ENCODE peak calls at places on chromosomes 16 and 17, in ten cellular contexts. One of them, this sample, is unnamed.

GRCh38 chr16:58678716-58679115 is 5.9 kb downstream of the SLC38A7 start:
- DNase-seq in progenitor cell of endocrine pancreas: no peak
- DNase-seq in stomach: no peak
- DNase-seq in upper lobe of right lung: no peak
- DNase-seq in AG04450: no peak
- DNase-seq in lower leg skin: no peak
- DNase-seq in pancreas: no peak
- DNase-seq in GM12865: peak
- DNase-seq in gastrocnemius medialis: no peak
- DNase-seq in left lung: no peak
- DNase-seq in this sample: no peak

GRCh38 chr16:9557713-9558112 is 466.3 kb downstream of the HAPSTR1 start:
- DNase-seq in progenitor cell of endocrine pancreas: no peak
- DNase-seq in stomach: no peak
- DNase-seq in upper lobe of right lung: no peak
- DNase-seq in AG04450: no peak
- DNase-seq in lower leg skin: no peak
- DNase-seq in pancreas: no peak
- DNase-seq in GM12865: no peak
- DNase-seq in gastrocnemius medialis: no peak
- DNase-seq in left lung: no peak
- DNase-seq in this sample: no peak

GRCh38 chr16:4778050-4778392 is 10.1 kb downstream of the SEPTIN12 start:
- DNase-seq in progenitor cell of endocrine pancreas: no peak
- DNase-seq in stomach: no peak
- DNase-seq in upper lobe of right lung: no peak
- DNase-seq in AG04450: no peak
- DNase-seq in lower leg skin: no peak
- DNase-seq in pancreas: no peak
- DNase-seq in GM12865: no peak
- DNase-seq in gastrocnemius medialis: no peak
- DNase-seq in left lung: no peak
- DNase-seq in this sample: no peak

GRCh38 chr17:61416211-61416539 is 16.5 kb downstream of the TBX2 start:
- DNase-seq in progenitor cell of endocrine pancreas: no peak
- DNase-seq in stomach: no peak
- DNase-seq in upper lobe of right lung: no peak
- DNase-seq in AG04450: no peak
- DNase-seq in lower leg skin: no peak
- DNase-seq in pancreas: no peak
- DNase-seq in GM12865: no peak
- DNase-seq in gastrocnemius medialis: no peak
- DNase-seq in left lung: no peak
- DNase-seq in this sample: no peak

GRCh38 chr17:77952368-77952767 is 6.1 kb upstream of the TNRC6C start:
- DNase-seq in progenitor cell of endocrine pancreas: no peak
- DNase-seq in stomach: no peak
- DNase-seq in upper lobe of right lung: no peak
- DNase-seq in AG04450: no peak
- DNase-seq in lower leg skin: no peak
- DNase-seq in pancreas: no peak
- DNase-seq in GM12865: no peak
- DNase-seq in gastrocnemius medialis: no peak
- DNase-seq in left lung: no peak
- DNase-seq in this sample: no peak

GRCh38 chr17:77772461-77772897 is 186.0 kb upstream of the TNRC6C start:
- DNase-seq in progenitor cell of endocrine pancreas: peak
- DNase-seq in stomach: peak
- DNase-seq in upper lobe of right lung: peak
- DNase-seq in AG04450: no peak
- DNase-seq in lower leg skin: no peak
- DNase-seq in pancreas: peak
- DNase-seq in GM12865: peak
- DNase-seq in gastrocnemius medialis: no peak
- DNase-seq in left lung: peak
- DNase-seq in this sample: no peak

GRCh38 chr16:68707341-68708152 is 29.5 kb upstream of the CDH1 start:
- DNase-seq in progenitor cell of endocrine pancreas: no peak
- DNase-seq in stomach: peak
- DNase-seq in upper lobe of right lung: peak
- DNase-seq in AG04450: no peak
- DNase-seq in lower leg skin: peak
- DNase-seq in pancreas: peak
- DNase-seq in GM12865: no peak
- DNase-seq in gastrocnemius medialis: no peak
- DNase-seq in left lung: peak
- DNase-seq in this sample: no peak

GRCh38 chr17:44376124-44376523 is 12.5 kb upstream of the FAM171A2 start:
- DNase-seq in progenitor cell of endocrine pancreas: no peak
- DNase-seq in stomach: no peak
- DNase-seq in upper lobe of right lung: no peak
- DNase-seq in AG04450: no peak
- DNase-seq in lower leg skin: no peak
- DNase-seq in pancreas: peak
- DNase-seq in GM12865: no peak
- DNase-seq in gastrocnemius medialis: no peak
- DNase-seq in left lung: no peak
- DNase-seq in this sample: no peak

DNA sequence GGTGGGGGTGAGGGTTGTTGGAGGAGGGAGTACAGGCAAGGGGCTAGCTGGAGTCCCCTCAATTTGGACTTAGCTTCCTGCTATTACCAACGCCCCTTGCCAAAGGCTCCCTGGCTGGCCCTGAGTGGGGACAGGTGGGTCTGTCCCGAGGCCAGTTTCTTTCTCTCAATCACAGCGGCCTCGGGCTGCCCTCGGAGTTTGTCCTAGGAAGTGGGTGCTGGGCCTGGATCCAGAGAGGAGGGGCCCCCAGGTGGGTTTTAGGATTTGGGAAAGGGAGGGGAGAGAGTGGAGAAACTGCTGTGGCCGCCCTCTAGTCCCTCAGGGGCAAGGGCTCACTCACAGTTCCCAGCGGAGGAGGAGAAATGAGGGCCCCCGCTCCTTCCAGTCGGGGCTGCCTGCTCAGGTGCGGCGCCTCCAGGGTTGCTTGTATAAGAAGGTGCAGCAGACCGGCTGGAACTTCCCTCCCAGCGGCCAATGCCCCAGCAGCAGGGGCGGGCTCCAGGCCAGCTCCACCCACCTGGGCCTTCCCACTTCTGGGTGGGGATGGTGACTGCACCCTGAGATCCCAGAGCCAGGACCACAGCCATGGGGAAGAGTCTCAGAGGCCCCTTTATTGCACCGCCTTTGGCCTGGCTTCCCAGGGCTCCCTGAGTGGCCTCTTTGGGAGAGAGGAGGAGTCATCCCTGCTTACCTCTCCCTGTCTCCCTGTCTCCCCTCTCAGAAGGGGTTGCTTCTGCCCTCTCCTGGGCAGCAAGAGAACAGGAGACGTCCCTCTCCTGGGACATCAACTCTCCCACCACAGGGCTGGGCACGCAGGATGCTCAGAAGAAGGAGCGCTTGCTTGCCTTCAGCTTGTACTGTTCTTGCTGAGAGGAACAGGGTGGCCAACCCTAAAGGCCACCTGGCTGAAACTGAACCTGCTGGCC is 112.0 kb upstream of the SMURF2 start:
- DNase-seq in progenitor cell of endocrine pancreas: peak
- DNase-seq in stomach: peak
- DNase-seq in upper lobe of right lung: peak
- DNase-seq in AG04450: peak
- DNase-seq in lower leg skin: no peak
- DNase-seq in pancreas: peak
- DNase-seq in GM12865: peak
- DNase-seq in gastrocnemius medialis: no peak
- DNase-seq in left lung: peak
- DNase-seq in this sample: no peak
- TF ChIP-seq CTCF in progenitor cell of endocrine pancreas: peak
- TF ChIP-seq CTCF in stomach: no peak
- TF ChIP-seq CTCF in upper lobe of right lung: peak
- TF ChIP-seq CTCF in AG04450: peak
- TF ChIP-seq CTCF in lower leg skin: no peak
- TF ChIP-seq CTCF in pancreas: no peak
- TF ChIP-seq CTCF in GM12865: peak
- TF ChIP-seq CTCF in gastrocnemius medialis: no peak
- TF ChIP-seq CTCF in left lung: no peak
- TF ChIP-seq CTCF in this sample: peak

DNA sequence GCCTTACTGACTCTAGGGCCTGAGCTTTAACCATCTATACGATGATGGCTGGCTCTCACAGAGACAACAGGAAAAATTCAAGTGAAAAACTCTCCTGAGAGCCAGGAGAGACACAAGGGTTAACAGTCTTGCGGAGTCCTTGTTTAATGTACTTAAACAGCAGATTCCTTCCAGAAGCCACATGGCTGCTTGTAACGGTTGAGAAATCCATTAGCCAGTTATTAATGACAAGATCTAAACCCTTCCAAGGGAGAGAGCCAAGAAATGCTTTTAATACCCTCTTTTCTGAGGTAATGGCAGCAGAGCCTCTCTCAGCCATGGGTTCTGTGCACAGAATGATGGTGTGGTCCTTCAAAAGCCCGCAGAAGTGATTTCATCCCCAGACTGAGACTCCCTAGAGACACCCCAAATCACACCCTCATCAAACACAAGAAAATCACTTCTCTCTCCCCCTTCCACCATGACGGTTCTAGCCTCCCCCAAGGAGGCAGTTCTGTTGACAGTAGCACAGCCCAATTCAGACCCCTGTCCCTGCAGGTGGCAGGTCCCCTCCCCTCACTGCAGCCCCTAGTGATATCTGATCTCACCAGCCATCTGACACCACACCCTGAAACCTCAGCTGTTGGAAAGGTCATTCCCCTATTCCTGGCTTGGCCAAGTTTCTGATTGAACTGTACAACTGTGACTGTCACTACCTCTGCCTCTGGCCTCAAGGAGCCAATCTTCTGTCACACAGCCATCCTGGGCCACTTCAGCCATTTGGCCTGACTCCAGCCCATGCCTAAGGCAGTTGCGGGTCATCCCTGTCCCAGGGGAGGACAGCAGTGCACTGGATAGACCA is 5.0 kb upstream of the ALDOA start:
- DNase-seq in progenitor cell of endocrine pancreas: no peak
- DNase-seq in stomach: no peak
- DNase-seq in upper lobe of right lung: no peak
- DNase-seq in AG04450: no peak
- DNase-seq in lower leg skin: no peak
- DNase-seq in pancreas: no peak
- DNase-seq in GM12865: no peak
- DNase-seq in gastrocnemius medialis: peak
- DNase-seq in left lung: no peak
- DNase-seq in this sample: no peak
- TF ChIP-seq CTCF in progenitor cell of endocrine pancreas: no peak
- TF ChIP-seq CTCF in stomach: no peak
- TF ChIP-seq CTCF in upper lobe of right lung: no peak
- TF ChIP-seq CTCF in AG04450: no peak
- TF ChIP-seq CTCF in lower leg skin: no peak
- TF ChIP-seq CTCF in pancreas: no peak
- TF ChIP-seq CTCF in GM12865: no peak
- TF ChIP-seq CTCF in gastrocnemius medialis: no peak
- TF ChIP-seq CTCF in left lung: no peak
- TF ChIP-seq CTCF in this sample: no peak

DNA sequence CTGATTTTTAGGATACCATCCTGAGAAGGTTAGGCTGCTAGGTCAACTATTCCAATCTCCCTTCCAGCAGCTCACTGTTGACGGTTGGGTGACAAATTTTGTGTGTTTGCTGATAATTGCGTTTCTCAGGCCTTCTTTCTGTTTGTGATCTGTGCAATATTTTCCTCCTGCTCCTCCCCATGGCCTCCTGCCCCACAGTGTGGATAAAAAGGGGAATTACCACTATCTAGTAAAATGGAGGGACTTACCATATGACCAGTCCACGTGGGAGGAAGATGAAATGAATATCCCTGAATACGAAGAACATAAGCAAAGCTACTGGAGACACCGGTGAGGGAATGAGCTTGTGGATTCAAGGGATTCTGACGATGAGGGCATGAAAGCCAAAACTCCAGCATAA is 9.2 kb downstream of the CHD3 start:
- DNase-seq in progenitor cell of endocrine pancreas: no peak
- DNase-seq in stomach: no peak
- DNase-seq in upper lobe of right lung: peak
- DNase-seq in AG04450: no peak
- DNase-seq in lower leg skin: no peak
- DNase-seq in pancreas: no peak
- DNase-seq in GM12865: peak
- DNase-seq in gastrocnemius medialis: no peak
- DNase-seq in left lung: no peak
- DNase-seq in this sample: no peak
- TF ChIP-seq CTCF in progenitor cell of endocrine pancreas: peak
- TF ChIP-seq CTCF in stomach: no peak
- TF ChIP-seq CTCF in upper lobe of right lung: peak
- TF ChIP-seq CTCF in AG04450: peak
- TF ChIP-seq CTCF in lower leg skin: no peak
- TF ChIP-seq CTCF in pancreas: peak
- TF ChIP-seq CTCF in GM12865: peak
- TF ChIP-seq CTCF in gastrocnemius medialis: peak
- TF ChIP-seq CTCF in left lung: peak
- TF ChIP-seq CTCF in this sample: peak

GRCh38 chr16:89495121-89495520 is 4.8 kb upstream of the ANKRD11 start:
- DNase-seq in progenitor cell of endocrine pancreas: no peak
- DNase-seq in stomach: no peak
- DNase-seq in upper lobe of right lung: no peak
- DNase-seq in AG04450: no peak
- DNase-seq in lower leg skin: no peak
- DNase-seq in pancreas: no peak
- DNase-seq in GM12865: no peak
- DNase-seq in gastrocnemius medialis: no peak
- DNase-seq in left lung: no peak
- DNase-seq in this sample: no peak

GRCh38 chr16:89491974-89492687 is 1.8 kb upstream of the ANKRD11 start:
- DNase-seq in progenitor cell of endocrine pancreas: no peak
- DNase-seq in stomach: no peak
- DNase-seq in upper lobe of right lung: no peak
- DNase-seq in AG04450: no peak
- DNase-seq in lower leg skin: no peak
- DNase-seq in pancreas: no peak
- DNase-seq in GM12865: no peak
- DNase-seq in gastrocnemius medialis: no peak
- DNase-seq in left lung: no peak
- DNase-seq in this sample: no peak

GRCh38 chr16:89491238-89491869 is 993 bp upstream of the ANKRD11 start:
- DNase-seq in progenitor cell of endocrine pancreas: no peak
- DNase-seq in stomach: no peak
- DNase-seq in upper lobe of right lung: no peak
- DNase-seq in AG04450: no peak
- DNase-seq in lower leg skin: no peak
- DNase-seq in pancreas: no peak
- DNase-seq in GM12865: peak
- DNase-seq in gastrocnemius medialis: no peak
- DNase-seq in left lung: no peak
- DNase-seq in this sample: no peak

GRCh38 chr16:89490386-89491237 is at the start of gene ANKRD11:
- DNase-seq in progenitor cell of endocrine pancreas: peak
- DNase-seq in stomach: peak
- DNase-seq in upper lobe of right lung: peak
- DNase-seq in AG04450: peak
- DNase-seq in lower leg skin: peak
- DNase-seq in pancreas: peak
- DNase-seq in GM12865: peak
- DNase-seq in gastrocnemius medialis: peak
- DNase-seq in left lung: peak
- DNase-seq in this sample: peak

DNA sequence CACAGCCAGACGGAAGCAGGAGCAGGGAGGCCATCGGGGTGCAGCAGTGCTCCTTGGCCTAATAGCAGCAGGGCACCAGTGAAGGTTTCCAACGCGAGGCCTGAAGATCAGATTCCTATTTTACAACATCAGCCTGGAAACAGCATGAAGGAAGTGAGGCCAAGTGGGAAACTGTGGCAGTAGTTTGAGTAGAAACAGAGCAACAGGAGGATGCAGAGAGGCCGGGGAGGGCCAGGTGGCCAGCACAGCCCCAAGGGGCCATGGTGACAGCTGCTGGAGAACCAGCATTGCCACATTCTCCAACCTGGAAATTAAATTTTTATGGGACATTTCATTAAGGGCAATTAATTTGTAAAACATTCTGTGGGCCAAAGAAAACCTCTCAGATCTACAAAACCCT is 3.4 kb upstream of the ANKRD11 start:
- DNase-seq in progenitor cell of endocrine pancreas: no peak
- DNase-seq in stomach: no peak
- DNase-seq in upper lobe of right lung: no peak
- DNase-seq in AG04450: no peak
- DNase-seq in lower leg skin: no peak
- DNase-seq in pancreas: no peak
- DNase-seq in GM12865: no peak
- DNase-seq in gastrocnemius medialis: no peak
- DNase-seq in left lung: no peak
- DNase-seq in this sample: no peak
- TF ChIP-seq CTCF in progenitor cell of endocrine pancreas: no peak
- TF ChIP-seq CTCF in stomach: no peak
- TF ChIP-seq CTCF in upper lobe of right lung: no peak
- TF ChIP-seq CTCF in AG04450: no peak
- TF ChIP-seq CTCF in lower leg skin: no peak
- TF ChIP-seq CTCF in pancreas: no peak
- TF ChIP-seq CTCF in GM12865: no peak
- TF ChIP-seq CTCF in gastrocnemius medialis: no peak
- TF ChIP-seq CTCF in left lung: no peak
- TF ChIP-seq CTCF in this sample: no peak